ENCODE peak calls at places on chromosome 14, in four cellular contexts. M is chondrocyte; H is stimulated activated CD4-positive, alpha-beta T cell treated with anti-CD3 and anti-CD28 coated beads, Interleukin-15, amount 100 ng/mL, for 48 hours; Z is non-pigmented ciliary epithelial cell. J is an unnamed sample.

GRCh38 chr14:101399737-101400517 is 161.4 kb upstream of the DIO3 start:
- DNase-seq in H (no peak), M (no peak), Z (no peak), J (no peak)

GRCh38 chr14:51087024-51087423 is 7.9 kb downstream of the TRIM9 start:
- DNase-seq in Z (no peak), H (no peak), M (no peak), J (no peak)

GRCh38 chr14:68421116-68421515 is 371.8 kb downstream of the ZFP36L1 start:
- DNase-seq in M (no peak), H (no peak), Z (no peak), J (no peak)

GRCh38 chr14:64746298-64747250 is 42.4 kb downstream of the PLEKHG3 start:
- DNase-seq in H (no peak), Z (no peak), M (no peak), J (peak)

GRCh38 chr14:62018606-62019005 is 256.4 kb downstream of the SNAPC1 start:
- DNase-seq in M (no peak), Z (no peak), H (no peak), J (no peak)

GRCh38 chr14:87171161-87171560 is 821.8 kb downstream of the GALC start:
- DNase-seq in M (no peak), Z (no peak), H (no peak), J (no peak)

GRCh38 chr14:100873083-100873482 is 30.4 kb downstream of the RTL1 start:
- DNase-seq in Z (no peak), M (no peak), H (no peak), J (no peak)

GRCh38 chr14:96363751-96364336 is 518 bp downstream of the GSKIP start:
- DNase-seq in H (peak), Z (peak), M (no peak), J (no peak)

GRCh38 chr14:102437997-102438922 is 71.3 kb downstream of the ANKRD9 start:
- DNase-seq in H (peak), M (no peak), Z (peak), J (peak)

GRCh38 chr14:58772814-58773620 is 135.3 kb downstream of the DACT1 start:
- DNase-seq in M (no peak), Z (no peak), H (no peak), J (no peak)

GRCh38 chr14:72291908-72292688 is 359.9 kb downstream of the RGS6 start:
- DNase-seq in M (no peak), Z (peak), H (peak), J (peak)

GRCh38 chr14:54667026-54667744 is 100.3 kb downstream of the SAMD4A start:
- DNase-seq in H (no peak), M (no peak), Z (no peak), J (no peak)

GRCh38 chr14:91250912-91251311 is 6.4 kb upstream of the GPR68 start:
- DNase-seq in Z (no peak), M (no peak), H (no peak), J (no peak)

GRCh38 chr14:64944861-64945260 is 2.3 kb upstream of the GPX2 start:
- DNase-seq in Z (no peak), H (no peak), M (no peak), J (no peak)

GRCh38 chr14:58739674-58740073 is 101.9 kb downstream of the DACT1 start:
- DNase-seq in Z (no peak), M (no peak), H (no peak), J (no peak)

GRCh38 chr14:28097585-28097984 is 669.0 kb upstream of the FOXG1 start:
- DNase-seq in Z (no peak), M (no peak), H (no peak), J (no peak)

GRCh38 chr14:100246809-100247428 is 8.0 kb downstream of the YY1 start:
- DNase-seq in M (no peak), Z (no peak), H (no peak), J (peak)

GRCh38 chr14:85617799-85618198 is 87.9 kb downstream of the FLRT2 start:
- DNase-seq in Z (no peak), H (no peak), M (no peak), J (no peak)

GRCh38 chr14:20623798-20624197 is 17.7 kb downstream of the OR6S1 start:
- DNase-seq in Z (no peak), H (no peak), M (no peak), J (no peak)

GRCh38 chr14:24892730-24893059 is 157.3 kb downstream of the STXBP6 start:
- DNase-seq in H (no peak), Z (no peak), M (no peak), J (no peak)

GRCh38 chr14:20413785-20414117 is 450 bp upstream of the TEP1 start:
- DNase-seq in M (no peak), H (no peak), Z (no peak), J (peak)

GRCh38 chr14:35261774-35262173 is 30.4 kb upstream of the PSMA6 start:
- DNase-seq in M (no peak), Z (no peak), H (no peak), J (peak)

GRCh38 chr14:102227184-102227964 is 77.6 kb downstream of the MOK start:
- DNase-seq in M (peak), H (no peak), Z (no peak), J (no peak)

GRCh38 chr14:70594461-70594860 is 6.0 kb downstream of the MED6 start:
- DNase-seq in H (no peak), Z (no peak), M (no peak), J (no peak)

GRCh38 chr14:45650754-45651153 is 397.8 kb upstream of the MIS18BP1 start:
- DNase-seq in H (no peak), M (no peak), Z (no peak), J (no peak)